ENCODE peak calls at places on chromosome 6, in seven cellular contexts. M, P, G, I, L, E and B are unnamed samples.
A peak's percentile ranks its signal among the peaks of the same experiment; 100 is the strongest.

GRCh38 chr6:35015996-35016395 is 125.1 kb downstream of the TCP11 start:
- DNase-seq in G (no peak), M (no peak), I (no peak), L (no peak), P (no peak), E (peak; percentile 43), B (no peak)

GRCh38 chr6:114707081-114707480 is 364.3 kb upstream of the HS3ST5 start:
- DNase-seq in G (no peak), E (no peak), I (no peak), M (peak; percentile 78), P (no peak), L (peak; percentile 79), B (no peak)

GRCh38 chr6:150759500-150759899 is 106.0 kb upstream of the MTHFD1L start:
- DNase-seq in M (no peak), P (no peak), I (no peak), L (no peak), G (no peak), E (no peak), B (no peak)

GRCh38 chr6:166275714-166276166 is 32.5 kb downstream of the PRR18 start:
- DNase-seq in M (peak; percentile 63), E (peak; percentile 31), I (peak; percentile 89), G (peak; percentile 67), L (peak; percentile 70), P (peak; percentile 68), B (peak; percentile 76)

GRCh38 chr6:74597840-74598239 is 608.0 kb downstream of the COL12A1 start:
- DNase-seq in I (no peak), G (no peak), P (no peak), E (no peak), M (no peak), L (no peak), B (no peak)

GRCh38 chr6:160952633-160953281 is 38.8 kb upstream of the MAP3K4 start:
- DNase-seq in L (no peak), I (no peak), P (no peak), M (no peak), G (no peak), E (no peak), B (no peak)

GRCh38 chr6:74100719-74101287 is 404.8 kb downstream of the CD109 start:
- DNase-seq in E (no peak), M (no peak), I (peak; percentile 22), L (no peak), G (no peak), P (no peak), B (no peak)

GRCh38 chr6:163945813-163946212 is 531.3 kb downstream of the QKI start:
- DNase-seq in I (no peak), G (no peak), P (no peak), E (no peak), L (no peak), M (no peak), B (no peak)